ENCODE peak calls at places on chromosomes 16 and 17, in five cellular contexts. J is GM12865, T is tibial artery, W is left lung, B is Caco-2. K is an unnamed sample.

GRCh38 chr17:51764387-51764971 is 394.0 kb downstream of the CA10 start:
- DNase-seq in J (peak; percentile 72), T (no peak), W (no peak), B (peak; percentile 61), K (no peak)

GRCh38 chr16:17367932-17368331 is 102.8 kb downstream of the XYLT1 start:
- DNase-seq in J (no peak), T (no peak), W (no peak), B (no peak), K (no peak)

GRCh38 chr16:24609740-24610420 is 70.5 kb downstream of the RBBP6 start:
- DNase-seq in J (peak; percentile 2), T (peak; percentile 65), W (peak; percentile 57), B (no peak), K (no peak)

GRCh38 chr16:47046726-47047602 is 73.5 kb upstream of the DNAJA2 start:
- DNase-seq in J (peak; percentile 50), T (no peak), W (no peak), B (no peak), K (no peak)

GRCh38 chr16:19284207-19284606 is 1.3 kb upstream of the CLEC19A start:
- DNase-seq in J (no peak), T (no peak), W (peak; percentile 71), B (no peak), K (peak; percentile 71)

GRCh38 chr17:45235071-45236001 is 13.7 kb downstream of the FMNL1 start:
- DNase-seq in J (peak; percentile 87), T (peak; percentile 75), W (no peak), B (peak; percentile 72), K (peak; percentile 94)

GRCh38 chr16:15790458-15790857 is 66.4 kb downstream of the MYH11 start:
- DNase-seq in J (no peak), T (no peak), W (no peak), B (no peak), K (no peak)

GRCh38 chr17:35432176-35433074 is at the start of gene SLFN12:
- DNase-seq in J (peak; percentile 90), T (peak; percentile 70), W (peak; percentile 77), B (no peak), K (peak; percentile 65)

GRCh38 chr17:39591958-39592954 is 15.5 kb downstream of the NEUROD2 start:
- DNase-seq in J (peak; percentile 49), T (no peak), W (no peak), B (peak; percentile 77), K (no peak)

GRCh38 chr17:8851600-8851999 is 15.9 kb downstream of the PIK3R6 start:
- DNase-seq in J (peak; percentile 58), T (no peak), W (no peak), B (no peak), K (no peak)

DNA sequence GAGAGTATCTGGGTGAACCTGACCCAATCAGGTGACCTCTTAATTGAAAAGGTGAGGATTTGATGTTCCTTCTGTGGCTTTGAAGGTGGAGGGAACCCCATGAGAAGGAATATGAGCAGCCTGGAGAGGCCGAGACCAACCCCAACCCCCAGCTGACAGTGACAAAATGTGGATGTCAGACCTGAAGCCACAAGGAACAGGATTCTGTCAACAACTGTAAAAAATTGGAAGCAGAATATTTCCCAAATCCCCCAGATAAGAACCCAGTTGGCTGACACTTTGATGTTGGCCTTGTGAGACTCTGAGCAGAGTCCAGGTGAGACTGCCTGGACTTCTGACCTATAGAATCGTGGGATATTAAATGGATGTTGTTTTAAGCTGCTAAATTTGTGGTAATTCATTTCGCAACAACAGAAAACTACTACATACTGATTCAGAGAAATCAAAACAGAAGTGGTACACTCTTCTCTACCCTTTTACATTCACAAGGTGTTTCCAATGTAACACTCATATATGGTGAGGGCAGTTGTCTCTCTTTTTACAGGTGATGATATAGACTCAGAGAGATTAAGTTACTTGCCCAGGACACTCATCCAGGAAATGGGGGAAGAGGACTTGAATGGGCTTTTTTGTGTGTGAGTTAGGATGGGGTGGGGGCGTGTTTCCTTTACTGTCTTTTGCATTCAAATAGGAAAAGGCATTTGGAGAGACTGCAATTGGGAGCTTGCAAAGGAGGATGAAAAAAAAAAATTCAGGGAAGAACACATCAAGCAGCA is 29.8 kb upstream of the SALL1 start:
- DNase-seq in J (no peak), T (no peak), W (no peak), B (no peak), K (no peak)
- H3K4me3 ChIP-seq in J (no peak overlapping the region), T (no peak overlapping the region), W (no peak overlapping the region), B (no peak overlapping the region), K (no peak overlapping the region)

GRCh38 chr17:28755486-28755885 is 11.7 kb downstream of the TRAF4 start:
- DNase-seq in J (no peak), T (no peak), W (no peak), B (no peak), K (no peak)

GRCh38 chr17:28748852-28749515 is 5.2 kb downstream of the TRAF4 start:
- DNase-seq in J (no peak), T (no peak), W (peak; percentile 54), B (no peak), K (no peak)

GRCh38 chr17:28750178-28751047 is 6.6 kb downstream of the TRAF4 start:
- DNase-seq in J (peak; percentile 95), T (peak; percentile 95), W (peak; percentile 92), B (peak; percentile 95), K (peak; percentile 98)

GRCh38 chr17:28749516-28750177 is 5.8 kb downstream of the TRAF4 start:
- DNase-seq in J (peak; percentile 19), T (no peak), W (no peak), B (no peak), K (no peak)

DNA sequence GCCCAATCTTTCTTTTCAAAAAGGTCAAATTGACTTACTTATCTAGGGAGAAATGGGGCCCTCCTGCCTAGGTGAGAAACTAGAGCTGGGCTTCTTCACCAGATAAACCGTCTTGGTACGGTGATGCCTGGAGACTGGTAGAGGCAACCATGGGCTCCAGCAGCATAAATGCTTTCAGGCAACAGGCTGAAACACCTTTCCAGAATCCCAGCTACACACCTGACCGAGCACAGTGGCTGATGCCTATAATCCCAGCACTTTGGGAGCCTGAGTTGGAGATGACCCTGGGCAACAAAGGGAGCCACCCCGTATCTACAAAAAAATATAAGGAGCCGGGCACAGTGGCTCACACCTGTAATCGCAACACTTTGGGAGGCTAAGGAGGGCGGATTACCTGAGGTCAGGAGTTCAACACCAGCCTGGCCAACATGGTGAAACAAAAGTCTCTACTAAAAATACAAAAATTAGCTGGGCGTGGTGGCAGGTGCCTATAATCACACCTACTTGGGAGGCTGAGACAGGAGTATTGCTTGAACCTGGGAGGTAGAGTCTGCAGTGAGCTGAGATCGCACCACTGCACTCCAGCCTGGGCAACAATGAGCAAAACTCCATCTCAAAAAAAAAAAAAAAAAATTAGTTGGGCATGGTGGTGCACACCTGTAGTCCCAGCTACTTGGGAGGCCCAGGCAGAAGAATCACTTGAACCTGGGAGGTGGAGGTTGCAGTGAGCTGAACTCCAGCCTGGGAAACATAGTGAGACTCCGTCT is 8.0 kb downstream of the TRAF4 start:
- DNase-seq in J (no peak), T (no peak), W (no peak), B (no peak), K (no peak)
- H3K4me3 ChIP-seq in J (no peak overlapping the region), T (no peak overlapping the region), W (no peak overlapping the region), B (no peak overlapping the region), K (no peak overlapping the region)

DNA sequence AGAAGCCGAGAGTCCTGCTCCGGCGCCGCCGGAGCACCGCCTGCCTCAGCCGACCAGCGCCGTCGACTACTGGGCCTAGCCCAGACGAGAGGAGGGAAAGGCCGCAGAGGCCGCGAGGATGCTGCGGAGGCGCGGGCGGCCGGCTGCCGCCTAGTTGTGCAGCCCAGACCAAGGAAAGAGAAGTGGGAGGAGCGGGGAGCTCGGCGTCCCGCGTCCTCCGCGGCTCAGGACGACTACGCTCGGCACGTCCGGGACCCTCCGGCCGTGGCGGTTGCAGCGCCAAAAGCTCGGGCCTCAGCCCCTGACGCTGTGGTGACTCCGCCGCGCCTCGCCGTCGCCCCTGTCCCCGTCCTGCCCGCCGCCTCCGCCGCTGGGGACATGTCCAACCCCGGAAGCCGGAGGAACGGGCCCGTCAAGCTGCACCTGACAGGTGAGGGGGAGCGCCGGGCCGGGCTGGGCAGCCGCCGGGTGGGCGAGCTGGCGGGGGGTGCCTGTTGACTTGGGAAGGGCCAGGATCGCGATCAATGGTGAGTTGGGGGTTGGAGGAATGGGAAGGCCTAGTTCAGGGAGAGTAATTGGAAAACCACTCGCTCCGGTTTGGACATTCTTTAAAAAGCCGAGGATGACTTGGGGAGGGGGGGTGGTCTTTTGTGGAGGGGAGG is 37.7 kb downstream of the RNF135 start:
- DNase-seq in J (peak; percentile 70), T (peak; percentile 79), W (peak; percentile 72), B (peak; percentile 67), K (peak; percentile 90)
- H3K4me3 ChIP-seq in J (peak overlapping the region; percentile 65), T (peak overlapping the region; percentile 83), W (peak overlapping the region; percentile 59), B (peak overlapping the region; percentile 74), K (peak overlapping the region; percentile 60)

DNA sequence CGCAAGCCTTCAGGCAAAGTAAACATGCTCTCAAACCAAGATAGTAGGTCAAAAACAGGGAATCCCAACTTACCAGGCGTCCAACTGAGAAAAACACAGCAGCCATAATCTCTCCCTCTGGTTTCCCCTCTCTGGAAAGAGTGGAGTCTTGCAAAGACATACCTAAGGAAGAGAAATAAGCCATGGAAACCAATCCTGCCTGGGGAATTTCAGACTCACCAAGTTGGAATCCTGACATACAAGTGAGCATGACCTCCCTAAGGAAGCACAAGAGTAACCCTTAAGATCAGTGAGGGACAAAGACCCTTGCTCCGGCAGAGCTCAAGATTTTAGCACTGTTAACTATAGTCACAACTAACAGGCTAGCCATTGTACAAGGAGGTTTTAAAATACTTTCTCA is 4.1 kb downstream of the ZNF624 start:
- DNase-seq in J (no peak), T (no peak), W (no peak), B (no peak), K (no peak)
- H3K4me3 ChIP-seq in J (no peak overlapping the region), T (no peak overlapping the region), W (no peak overlapping the region), B (no peak overlapping the region), K (no peak overlapping the region)

GRCh38 chr17:16286947-16287562 is 66.2 kb downstream of the CENPV start:
- DNase-seq in J (peak; percentile 86), T (peak; percentile 68), W (no peak), B (no peak), K (peak; percentile 85)
- H3K4me3 ChIP-seq in J (peak overlapping the region; percentile 64), T (peak overlapping the region; percentile 27), W (no peak overlapping the region), B (no peak overlapping the region), K (no peak overlapping the region)

GRCh38 chr17:48995332-48995870 is 1.8 kb upstream of the IGF2BP1 start:
- DNase-seq in J (no peak), T (no peak), W (no peak), B (peak; percentile 70), K (peak; percentile 74)
- H3K4me3 ChIP-seq in J (no peak overlapping the region), T (no peak overlapping the region), W (no peak overlapping the region), B (peak overlapping the region; percentile 82), K (no peak overlapping the region)

GRCh38 chr16:22161999-22162657 is at the start of gene SDR42E2:
- DNase-seq in J (no peak), T (no peak), W (no peak), B (peak; percentile 42), K (no peak)
- H3K4me3 ChIP-seq in J (no peak within 1 kb of the TSS), T (no peak within 1 kb of the TSS), W (no peak within 1 kb of the TSS), B (peak within 1 kb of the TSS; percentile 17), K (no peak within 1 kb of the TSS)

K was measured in lower leg skin.